ENCODE peak calls at places on chromosomes 4 and X, in five cellular contexts. One of them, this sample, is unnamed. For H3K4me1, the result is how much of the 10 kb centered on the place peaks cover.

GRCh38 chr4:98997176-98997575 is 1.7 kb downstream of the METAP1 start:
- DNase-seq in H1: no peak
- DNase-seq in K562: no peak
- DNase-seq in HCT116: no peak
- DNase-seq in GM12878: no peak
- DNase-seq in this sample: no peak

GRCh38 chrX:134548257-134548732 is 88.3 kb downstream of the HPRT1 start:
- DNase-seq in H1: no peak
- DNase-seq in K562: no peak
- DNase-seq in HCT116: no peak
- DNase-seq in GM12878: no peak
- DNase-seq in this sample: no peak

GRCh38 chr4:125434136-125434535 is 119.4 kb downstream of the FAT4 start:
- DNase-seq in H1: no peak
- DNase-seq in K562: no peak
- DNase-seq in HCT116: no peak
- DNase-seq in GM12878: no peak
- DNase-seq in this sample: no peak

GRCh38 chr4:2797545-2798305 is 4.8 kb downstream of the SH3BP2 start:
- DNase-seq in H1: no peak
- DNase-seq in K562: no peak
- DNase-seq in HCT116: no peak
- DNase-seq in GM12878: no peak
- DNase-seq in this sample: no peak

GRCh38 chr4:56787380-56787779 is 34.1 kb downstream of the SPINK2 start:
- DNase-seq in H1: no peak
- DNase-seq in K562: no peak
- DNase-seq in HCT116: no peak
- DNase-seq in GM12878: no peak
- DNase-seq in this sample: no peak

GRCh38 chrX:46381630-46382029 is 163.6 kb downstream of the ZNF674 start:
- DNase-seq in H1: peak
- DNase-seq in K562: no peak
- DNase-seq in HCT116: peak
- DNase-seq in GM12878: peak
- DNase-seq in this sample: peak

GRCh38 chrX:136227948-136228584 is 23.1 kb downstream of the MAP7D3 start:
- DNase-seq in H1: no peak
- DNase-seq in K562: no peak
- DNase-seq in HCT116: no peak
- DNase-seq in GM12878: no peak
- DNase-seq in this sample: no peak

GRCh38 chrX:56978172-56978571 is 17.2 kb downstream of the SPIN3 start:
- DNase-seq in H1: no peak
- DNase-seq in K562: peak
- DNase-seq in HCT116: peak
- DNase-seq in GM12878: peak
- DNase-seq in this sample: peak

GRCh38 chr4:21134994-21135393 is 434.7 kb downstream of the PACRGL start:
- DNase-seq in H1: no peak
- DNase-seq in K562: no peak
- DNase-seq in HCT116: no peak
- DNase-seq in GM12878: no peak
- DNase-seq in this sample: no peak

GRCh38 chrX:105837227-105837626 is 14.9 kb downstream of the NRK start:
- DNase-seq in H1: no peak
- DNase-seq in K562: no peak
- DNase-seq in HCT116: no peak
- DNase-seq in GM12878: no peak
- DNase-seq in this sample: no peak

GRCh38 chr4:182893490-182893889 is 23.7 kb downstream of the DCTD start:
- DNase-seq in H1: peak
- DNase-seq in K562: no peak
- DNase-seq in HCT116: no peak
- DNase-seq in GM12878: no peak
- DNase-seq in this sample: no peak

GRCh38 chr4:182717788-182718583 is 199.2 kb downstream of the DCTD start:
- DNase-seq in H1: no peak
- DNase-seq in K562: no peak
- DNase-seq in HCT116: no peak
- DNase-seq in GM12878: no peak
- DNase-seq in this sample: no peak

GRCh38 chrX:150036181-150036580 is 97.9 kb upstream of the EOLA2 start:
- DNase-seq in H1: no peak
- DNase-seq in K562: no peak
- DNase-seq in HCT116: no peak
- DNase-seq in GM12878: no peak
- DNase-seq in this sample: peak

GRCh38 chr4:1113311-1114009 is at the start of gene RNF212:
- DNase-seq in H1: peak
- DNase-seq in K562: no peak
- DNase-seq in HCT116: no peak
- DNase-seq in GM12878: no peak
- DNase-seq in this sample: no peak

GRCh38 chr4:40843696-40844095 is 93.9 kb downstream of the NSUN7 start:
- DNase-seq in H1: no peak
- DNase-seq in K562: no peak
- DNase-seq in HCT116: no peak
- DNase-seq in GM12878: no peak
- DNase-seq in this sample: no peak

GRCh38 chr4:17327587-17327986 is 184.3 kb downstream of the QDPR start:
- DNase-seq in H1: no peak
- DNase-seq in K562: no peak
- DNase-seq in HCT116: no peak
- DNase-seq in GM12878: no peak
- DNase-seq in this sample: no peak

GRCh38 chrX:108397627-108398392 is 40.4 kb downstream of the COL4A6 start:
- DNase-seq in H1: no peak
- DNase-seq in K562: no peak
- DNase-seq in HCT116: no peak
- DNase-seq in GM12878: no peak
- DNase-seq in this sample: no peak

GRCh38 chr4:62408467-62408866 is 1208.3 kb downstream of the ADGRL3 start:
- DNase-seq in H1: no peak
- DNase-seq in K562: no peak
- DNase-seq in HCT116: no peak
- DNase-seq in GM12878: no peak
- DNase-seq in this sample: no peak

GRCh38 chrX:45760187-45760742 is 559.6 kb upstream of the DIPK2B start:
- DNase-seq in H1: no peak
- DNase-seq in K562: no peak
- DNase-seq in HCT116: no peak
- DNase-seq in GM12878: no peak
- DNase-seq in this sample: no peak

GRCh38 chr4:82240410-82240809 is 133.4 kb downstream of the HNRNPD start:
- DNase-seq in H1: no peak
- DNase-seq in K562: no peak
- DNase-seq in HCT116: no peak
- DNase-seq in GM12878: no peak
- DNase-seq in this sample: no peak

GRCh38 chrX:20061869-20062254 is 54.8 kb downstream of the MAP7D2 start:
- DNase-seq in H1: no peak
- DNase-seq in K562: no peak
- DNase-seq in HCT116: no peak
- DNase-seq in GM12878: no peak
- DNase-seq in this sample: peak

GRCh38 chr4:141807073-141807472 is 170.7 kb downstream of the IL15 start:
- DNase-seq in H1: no peak
- DNase-seq in K562: no peak
- DNase-seq in HCT116: no peak
- DNase-seq in GM12878: no peak
- DNase-seq in this sample: no peak

GRCh38 chrX:15395794-15396193 is 11.6 kb upstream of the VEGFD start:
- DNase-seq in H1: no peak
- DNase-seq in K562: no peak
- DNase-seq in HCT116: no peak
- DNase-seq in GM12878: no peak
- DNase-seq in this sample: no peak

GRCh38 chrX:153597351-153597750 is 1.6 kb downstream of the CCNQ start:
- DNase-seq in H1: no peak
- DNase-seq in K562: no peak
- DNase-seq in HCT116: no peak
- DNase-seq in GM12878: no peak
- DNase-seq in this sample: no peak

GRCh38 chr4:184097240-184097619 is 120.4 kb downstream of the ENPP6 start:
- DNase-seq in H1: peak
- DNase-seq in K562: peak
- DNase-seq in HCT116: no peak
- DNase-seq in GM12878: no peak
- DNase-seq in this sample: no peak

GRCh38 chr4:26307027-26307426 is 13.8 kb upstream of the RBPJ start:
- DNase-seq in H1: no peak
- DNase-seq in K562: no peak
- DNase-seq in HCT116: no peak
- DNase-seq in GM12878: no peak
- DNase-seq in this sample: no peak

GRCh38 chrX:53281321-53281822 is at the start of gene IQSEC2:
- DNase-seq in H1: peak
- DNase-seq in K562: peak
- DNase-seq in HCT116: peak
- DNase-seq in GM12878: no peak
- DNase-seq in this sample: no peak

GRCh38 chr4:184733654-184734524 is at the start of gene CENPU:
- DNase-seq in H1: peak
- DNase-seq in K562: peak
- DNase-seq in HCT116: peak
- DNase-seq in GM12878: peak
- DNase-seq in this sample: peak

GRCh38 chr4:183392377-183392776 is 52.1 kb upstream of the CDKN2AIP start:
- DNase-seq in H1: no peak
- DNase-seq in K562: no peak
- DNase-seq in HCT116: no peak
- DNase-seq in GM12878: no peak
- DNase-seq in this sample: peak

GRCh38 chr4:158970786-158971185 is 132.1 kb upstream of the RAPGEF2 start:
- DNase-seq in H1: no peak
- DNase-seq in K562: no peak
- DNase-seq in HCT116: no peak
- DNase-seq in GM12878: no peak
- DNase-seq in this sample: no peak

GRCh38 chrX:67780694-67781109 is 236.9 kb downstream of the AR start:
- DNase-seq in H1: no peak
- DNase-seq in K562: no peak
- DNase-seq in HCT116: no peak
- DNase-seq in GM12878: no peak
- DNase-seq in this sample: no peak

GRCh38 chr4:88030565-88031310 is 23.3 kb downstream of the PKD2 start:
- DNase-seq in H1: no peak
- DNase-seq in K562: no peak
- DNase-seq in HCT116: no peak
- DNase-seq in GM12878: no peak
- DNase-seq in this sample: no peak

GRCh38 chr4:145709843-145710242 is 29.9 kb downstream of the C4orf51 start:
- DNase-seq in H1: no peak
- DNase-seq in K562: no peak
- DNase-seq in HCT116: no peak
- DNase-seq in GM12878: no peak
- DNase-seq in this sample: no peak
- TF ChIP-seq SP1 in H1: no peak
- TF ChIP-seq SP1 in K562: no peak
- TF ChIP-seq SP1 in HCT116: no peak
- TF ChIP-seq SP1 in GM12878: no peak
- TF ChIP-seq SP1 in this sample: no peak

GRCh38 chr4:133147365-133147821 is 1.7 kb upstream of the PCDH10 start:
- DNase-seq in H1: peak
- DNase-seq in K562: no peak
- DNase-seq in HCT116: no peak
- DNase-seq in GM12878: no peak
- DNase-seq in this sample: no peak
- H3K4me1 ChIP-seq in H1: under half
- H3K4me1 ChIP-seq in K562: under half
- H3K4me1 ChIP-seq in HCT116: under half
- H3K4me1 ChIP-seq in GM12878: under half
- H3K4me1 ChIP-seq in this sample: under half

GRCh38 chr4:74583757-74584156 is 138.8 kb downstream of the AREG start:
- DNase-seq in H1: no peak
- DNase-seq in K562: no peak
- DNase-seq in HCT116: no peak
- DNase-seq in GM12878: no peak
- DNase-seq in this sample: peak

GRCh38 chr4:74583066-74583700 is 138.2 kb downstream of the AREG start:
- DNase-seq in H1: no peak
- DNase-seq in K562: no peak
- DNase-seq in HCT116: no peak
- DNase-seq in GM12878: no peak
- DNase-seq in this sample: no peak

DNA sequence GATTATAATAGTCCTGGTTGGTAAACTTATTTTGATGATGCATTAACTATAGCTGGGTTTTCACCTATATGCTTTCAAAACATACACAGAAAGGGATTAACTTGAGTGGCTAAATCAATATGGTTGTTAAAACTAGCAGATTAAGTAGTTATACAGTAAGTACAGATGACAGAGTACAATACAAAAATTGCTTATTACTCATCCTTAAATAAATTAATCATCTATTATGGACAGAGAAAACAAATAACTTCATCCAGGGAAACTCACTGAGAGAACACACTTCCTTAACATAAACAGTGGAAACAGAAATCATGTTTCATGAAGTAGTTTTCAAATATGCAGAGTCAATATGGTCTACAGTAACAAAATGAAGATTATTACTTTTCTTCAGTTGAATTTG is 133.4 kb downstream of the AREG start:
- DNase-seq in H1: no peak
- DNase-seq in K562: no peak
- DNase-seq in HCT116: no peak
- DNase-seq in GM12878: no peak
- DNase-seq in this sample: no peak
- TF ChIP-seq SP1 in H1: no peak
- TF ChIP-seq SP1 in K562: no peak
- TF ChIP-seq SP1 in HCT116: no peak
- TF ChIP-seq SP1 in GM12878: no peak
- TF ChIP-seq SP1 in this sample: no peak

DNA sequence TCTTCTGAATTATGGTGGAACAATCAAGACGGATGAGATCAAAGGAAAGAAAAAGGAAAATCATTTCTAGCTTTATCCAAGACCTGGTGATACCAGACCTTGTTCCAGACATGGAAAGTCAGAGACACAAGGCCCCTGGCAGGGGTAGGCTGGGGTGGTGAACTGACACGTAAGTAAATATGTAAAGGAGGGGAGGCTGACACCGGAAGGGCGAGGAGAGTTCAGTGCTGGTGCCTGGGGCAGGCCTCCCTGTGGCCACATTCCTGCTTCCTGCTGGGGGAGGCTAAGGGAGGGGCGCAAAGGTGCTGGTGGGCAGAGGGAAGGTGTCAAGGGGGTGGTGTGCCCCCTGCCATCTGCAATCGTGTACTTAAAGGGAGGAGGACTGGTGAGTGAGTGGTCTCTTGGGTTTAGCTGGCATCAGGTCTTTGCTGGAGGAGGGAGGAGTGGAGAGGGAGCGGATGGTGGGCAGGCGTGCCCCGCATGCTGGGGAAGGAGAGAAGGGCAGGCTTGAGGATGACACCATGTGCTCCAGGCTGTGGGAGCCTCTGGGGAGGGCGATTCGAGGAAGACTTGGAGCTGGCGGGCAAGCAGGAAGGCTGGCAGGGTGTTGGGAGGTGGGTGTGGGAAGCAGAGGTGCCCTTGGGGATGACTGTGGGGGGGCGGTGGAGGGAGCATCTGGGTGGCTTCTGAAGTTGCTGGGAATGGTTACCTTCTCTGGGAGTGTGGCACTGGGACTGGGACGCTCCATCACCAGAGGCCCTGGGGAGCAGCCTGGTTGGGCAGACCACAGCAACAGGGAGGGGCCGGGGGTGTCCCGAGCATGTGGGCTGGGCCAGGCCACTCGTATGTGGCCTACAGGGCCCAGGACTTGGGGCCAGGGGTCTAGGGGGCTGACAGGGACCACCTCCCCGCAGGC is 30.6 kb upstream of the AFAP1 start:
- DNase-seq in H1: no peak
- DNase-seq in K562: no peak
- DNase-seq in HCT116: no peak
- DNase-seq in GM12878: no peak
- DNase-seq in this sample: peak
- H3K4me1 ChIP-seq in H1: under half
- H3K4me1 ChIP-seq in K562: under half
- H3K4me1 ChIP-seq in HCT116: half or more
- H3K4me1 ChIP-seq in GM12878: under half
- H3K4me1 ChIP-seq in this sample: half or more

This sample was measured in HepG2.